ENCODE peak calls at places on chromosomes 13 and 19, in four cellular contexts. Z, Y, M and O are unnamed samples.

GRCh38 chr19:31353826-31354225 is 4.6 kb upstream of the TSHZ3 start:
- DNase-seq in Z (peak), Y (no peak), M (no peak), O (peak)

GRCh38 chr13:49853535-49853934 is 61.1 kb upstream of the KPNA3 start:
- DNase-seq in Z (no peak), Y (no peak), M (no peak), O (no peak)

GRCh38 chr19:10289836-10290438 is at the start of gene ICAM5:
- DNase-seq in Z (peak), Y (peak), M (no peak), O (no peak)

GRCh38 chr13:29817604-29818378 is 32.6 kb downstream of the UBL3 start:
- DNase-seq in Z (no peak), Y (peak), M (no peak), O (no peak)

GRCh38 chr19:662962-663681 is at the start of gene RNF126:
- DNase-seq in Z (peak), Y (peak), M (peak), O (peak)

GRCh38 chr13:49641810-49642291 is 13.5 kb downstream of the ARL11 start:
- DNase-seq in Z (no peak), Y (peak), M (no peak), O (peak)

GRCh38 chr13:90950134-90950533 is 397.4 kb upstream of the MIR17HG start:
- DNase-seq in Z (no peak), Y (no peak), M (no peak), O (no peak)

GRCh38 chr13:99217461-99218101 is 16.9 kb downstream of the UBAC2 start:
- DNase-seq in Z (no peak), Y (no peak), M (no peak), O (no peak)

GRCh38 chr19:55913643-55914268 is 18.4 kb downstream of the NLRP13 start:
- DNase-seq in Z (no peak), Y (no peak), M (no peak), O (no peak)

DNA sequence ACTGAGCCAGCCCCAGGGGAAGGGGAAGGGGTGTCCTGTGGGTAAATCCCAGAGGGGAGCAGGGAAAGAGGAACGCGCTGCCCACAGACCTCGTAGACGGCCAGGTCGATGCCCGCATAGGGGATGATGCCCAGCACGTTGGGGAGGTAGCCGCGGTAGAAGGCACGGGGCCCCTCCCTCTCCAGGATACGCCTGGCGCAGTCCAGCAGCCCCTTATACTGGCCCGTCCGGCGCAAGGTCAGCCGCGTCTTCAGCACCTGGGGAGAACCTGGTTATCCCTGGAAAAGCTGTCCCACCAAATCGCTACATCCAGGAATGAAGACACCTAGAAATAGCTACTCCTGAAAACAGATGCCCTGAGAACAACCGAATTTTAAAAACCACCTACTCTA is 7.4 kb downstream of the SLC25A23 start:
- DNase-seq in Z (no peak), Y (no peak), M (no peak), O (no peak)
- H3K27ac ChIP-seq in Z (no peak), Y (no peak), M (no peak), O (no peak)

GRCh38 chr19:38093587-38093986 is 130.4 kb downstream of the DPF1 start:
- DNase-seq in Z (no peak), Y (no peak), M (no peak), O (no peak)

GRCh38 chr19:38095411-38096308 is 128.4 kb downstream of the DPF1 start:
- DNase-seq in Z (peak), Y (peak), M (peak), O (peak)

GRCh38 chr19:38090561-38090960 is 133.5 kb downstream of the DPF1 start:
- DNase-seq in Z (no peak), Y (no peak), M (no peak), O (no peak)

GRCh38 chr19:38089440-38089839 is 134.6 kb downstream of the DPF1 start:
- DNase-seq in Z (no peak), Y (no peak), M (no peak), O (no peak)

GRCh38 chr19:38093154-38093553 is 130.9 kb downstream of the DPF1 start:
- DNase-seq in Z (no peak), Y (no peak), M (no peak), O (no peak)
- H4K5ac ChIP-seq in Z (no peak), Y (no peak), M (no peak), O (no peak)

DNA sequence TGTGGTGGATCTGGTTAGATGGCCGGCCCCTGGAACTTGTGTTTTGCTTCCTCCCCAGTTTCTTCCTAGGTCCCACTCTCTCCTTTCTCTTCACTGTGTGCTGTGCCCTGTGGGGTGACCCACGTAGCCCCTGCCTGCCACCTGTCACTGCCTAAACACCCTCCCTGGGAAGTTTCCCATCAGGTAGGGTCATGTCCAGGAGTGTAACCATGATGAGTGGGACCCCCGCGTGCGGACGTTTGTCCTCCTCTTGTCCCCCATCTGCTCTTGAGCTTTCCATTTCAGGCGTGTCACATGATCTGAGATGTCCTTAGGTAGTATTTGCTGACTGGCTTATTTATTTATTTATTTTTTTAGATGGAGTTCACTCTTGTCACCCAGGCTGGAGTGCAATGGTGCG is 61.3 kb downstream of the ARHGEF7 start:
- DNase-seq in Z (no peak), Y (no peak), M (no peak), O (no peak)
- H3K27ac ChIP-seq in Z (no peak), Y (no peak), M (no peak), O (no peak)

DNA sequence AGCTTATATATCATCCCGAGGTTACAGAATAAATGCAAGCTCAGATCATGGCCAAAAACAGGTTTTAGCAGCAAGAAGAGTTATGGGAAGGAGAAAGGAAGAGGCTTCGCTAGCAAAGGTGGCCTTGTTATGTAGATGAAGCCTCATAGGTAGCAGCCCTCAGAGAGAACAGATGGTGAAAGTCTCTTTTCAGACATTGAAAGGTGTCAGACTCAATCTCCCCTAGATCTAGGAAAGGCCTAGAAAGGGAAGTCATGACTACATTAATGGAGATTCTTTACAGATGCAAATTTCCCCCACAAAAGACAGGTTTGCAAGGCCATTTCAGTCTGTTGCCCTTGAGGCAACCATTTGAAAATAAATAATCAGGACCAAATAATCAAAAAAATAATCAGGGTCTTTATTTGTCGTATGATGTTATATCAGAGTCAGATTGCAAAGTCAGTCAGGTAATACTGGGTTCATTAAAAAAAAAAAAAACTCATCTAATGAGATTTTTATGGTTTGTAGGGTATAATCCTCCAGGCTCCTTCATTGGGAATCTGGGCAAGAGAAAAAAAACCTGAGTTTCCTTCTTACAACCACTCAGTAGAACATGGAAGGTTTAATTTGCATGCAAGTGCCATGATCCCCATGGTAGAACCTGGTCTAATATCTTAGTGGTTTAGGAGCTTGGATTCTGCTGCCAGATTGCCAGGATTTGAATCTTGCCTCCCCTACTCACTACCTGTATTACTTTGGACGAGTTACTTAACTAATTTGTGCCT is 50.8 kb upstream of the HTR2A start:
- DNase-seq in Z (peak), Y (no peak), M (peak), O (peak)
- H4K5ac ChIP-seq in Z (no peak), Y (no peak), M (peak), O (no peak)

DNA sequence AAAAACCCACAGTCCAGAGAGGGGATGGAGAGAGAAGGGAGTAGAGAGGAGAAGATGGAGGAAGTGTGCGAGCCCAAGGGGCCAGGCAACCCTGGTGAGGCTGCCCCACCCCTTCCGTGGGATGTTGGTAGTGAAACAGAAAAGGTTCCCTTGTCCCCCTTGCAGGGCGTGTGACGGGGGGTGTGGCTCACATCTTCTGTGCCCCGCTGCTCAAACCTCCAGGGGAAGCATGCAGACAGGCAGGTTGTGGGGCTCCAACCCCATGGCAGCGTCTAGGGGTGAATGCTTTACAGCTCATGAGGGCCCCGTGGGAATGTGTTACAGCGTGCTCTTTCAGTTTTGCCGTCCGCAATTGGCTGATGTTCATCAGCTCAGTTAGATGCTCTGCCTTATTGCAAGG is 14.7 kb upstream of the EVI5L start:
- DNase-seq in Z (no peak), Y (no peak), M (no peak), O (no peak)
- H3K27ac ChIP-seq in Z (no peak), Y (no peak), M (no peak), O (no peak)

GRCh38 chr19:39110263-39110967 is 15.2 kb upstream of the PAK4 start:
- DNase-seq in Z (peak), Y (no peak), M (no peak), O (peak)

GRCh38 chr19:39111593-39112199 is 13.9 kb upstream of the PAK4 start:
- DNase-seq in Z (no peak), Y (no peak), M (no peak), O (no peak)

GRCh38 chr19:39112338-39112890 is 13.2 kb upstream of the PAK4 start:
- DNase-seq in Z (no peak), Y (no peak), M (no peak), O (no peak)

GRCh38 chr19:39115105-39115847 is 10.3 kb upstream of the PAK4 start:
- DNase-seq in Z (no peak), Y (no peak), M (no peak), O (no peak)

GRCh38 chr19:39113199-39113598 is 12.4 kb upstream of the PAK4 start:
- DNase-seq in Z (no peak), Y (no peak), M (no peak), O (no peak)
- H4K5ac ChIP-seq in Z (no peak), Y (no peak), M (no peak), O (no peak)

GRCh38 chr19:34265221-34265650 is 10.9 kb downstream of the GARRE1 start:
- DNase-seq in Z (peak), Y (no peak), M (no peak), O (peak)
- H3K27ac ChIP-seq in Z (no peak), Y (no peak), M (no peak), O (no peak)